ENCODE peak calls at places on chromosomes 5 and 9, in nine cellular contexts. S is NT2/D1, J is mesendoderm, W is foreskin fibroblast, O is GM03348, C is RCC 7860, G is OCI-LY7, K is activated gamma-delta T cell treated with Interleukin-2 at 50 U/mL for 16 hours, H is posterior vena cava. Q is an unnamed sample.

GRCh38 chr5:157690690-157691433 is 19.5 kb downstream of the C5orf52 start:
- DNase-seq in G (no peak), C (no peak), K (no peak), H (no peak), S (no peak), W (no peak), O (no peak), J (no peak), Q (no peak)

GRCh38 chr5:16834029-16834428 is 102.1 kb downstream of the MYO10 start:
- DNase-seq in K (no peak), H (no peak), O (no peak), C (no peak), G (no peak), W (no peak), S (no peak), J (no peak), Q (no peak)

GRCh38 chr5:32088214-32088613 is 85.9 kb downstream of the GOLPH3 start:
- DNase-seq in K (no peak), G (no peak), H (no peak), S (no peak), W (no peak), C (no peak), J (no peak), O (no peak), Q (no peak)

GRCh38 chr9:94212531-94212930 is 46.6 kb upstream of the ZNF169 start:
- DNase-seq in J (peak), S (peak), K (no peak), C (no peak), G (no peak), O (no peak), H (no peak), W (no peak), Q (no peak)

GRCh38 chr9:111483862-111484563 is at the start of gene ECPAS:
- DNase-seq in K (peak), J (peak), H (peak), G (peak), S (peak), W (peak), C (peak), O (peak), Q (peak)

GRCh38 chr5:40406426-40407211 is 273.1 kb upstream of the PTGER4 start:
- DNase-seq in S (no peak), J (no peak), G (peak), W (no peak), C (no peak), H (no peak), O (no peak), K (no peak), Q (no peak)

GRCh38 chr9:101376117-101376866 is 8.5 kb downstream of the BAAT start:
- DNase-seq in O (peak), G (no peak), S (no peak), H (no peak), K (no peak), C (peak), J (no peak), W (peak), Q (no peak)

GRCh38 chr5:142316051-142316450 is 8.8 kb downstream of the SPRY4 start:
- DNase-seq in G (no peak), H (no peak), J (no peak), O (peak), W (no peak), S (no peak), K (no peak), C (no peak), Q (no peak)

GRCh38 chr9:30932226-30932625 is 1452.2 kb upstream of the ACO1 start:
- DNase-seq in W (no peak), S (no peak), H (no peak), C (peak), J (no peak), K (no peak), G (no peak), O (no peak), Q (no peak)